ENCODE peak calls at places on chromosomes 11 and 22, in seven cellular contexts. M is spleen, D is hepatocyte, K is AG04450, I is body of pancreas, N is OCI-LY7, O is Peyer's patch. L is an unnamed sample.

GRCh38 chr22:44988671-44989070 is 21.1 kb downstream of the PHF21B start:
- DNase-seq in M (no peak), D (no peak), K (no peak), I (no peak), N (no peak), O (no peak), L (no peak)

GRCh38 chr11:118628861-118629549 is 21.6 kb downstream of the PHLDB1 start:
- DNase-seq in M (no peak), D (no peak), K (no peak), I (no peak), N (no peak), O (no peak), L (no peak)

GRCh38 chr11:129817282-129818051 is 1.8 kb downstream of the TMEM45B start:
- DNase-seq in M (no peak), D (peak; percentile 54), K (no peak), I (no peak), N (no peak), O (no peak), L (no peak)

GRCh38 chr11:26335903-26336302 is 4.0 kb downstream of the ANO3 start:
- DNase-seq in M (no peak), D (no peak), K (no peak), I (no peak), N (no peak), O (no peak), L (no peak)

GRCh38 chr11:7490054-7490453 is 4.7 kb downstream of the OLFML1 start:
- DNase-seq in M (no peak), D (no peak), K (no peak), I (no peak), N (no peak), O (no peak), L (no peak)

GRCh38 chr11:124740277-124740882 is 638 bp downstream of the NRGN start:
- DNase-seq in M (peak; percentile 87), D (no peak), K (no peak), I (no peak), N (peak; percentile 64), O (peak; percentile 71), L (no peak)

GRCh38 chr22:30892286-30892685 is 76.3 kb downstream of the MORC2 start:
- DNase-seq in M (peak; percentile 48), D (no peak), K (no peak), I (peak; percentile 8), N (no peak), O (peak; percentile 29), L (no peak)

GRCh38 chr11:122954455-122954854 is 27.2 kb downstream of the BSX start:
- DNase-seq in M (no peak), D (no peak), K (no peak), I (no peak), N (no peak), O (no peak), L (no peak)

GRCh38 chr11:96246718-96247540 is 96.1 kb downstream of the MAML2 start:
- DNase-seq in M (no peak), D (no peak), K (no peak), I (no peak), N (no peak), O (no peak), L (no peak)

GRCh38 chr11:1451781-1452470 is 34.7 kb downstream of the MOB2 start:
- DNase-seq in M (no peak), D (no peak), K (no peak), I (no peak), N (no peak), O (no peak), L (no peak)

GRCh38 chr11:1455032-1455762 is 31.4 kb downstream of the MOB2 start:
- DNase-seq in M (no peak), D (no peak), K (no peak), I (no peak), N (no peak), O (no peak), L (no peak)

GRCh38 chr11:1452744-1453143 is 33.8 kb downstream of the MOB2 start:
- DNase-seq in M (no peak), D (no peak), K (no peak), I (no peak), N (no peak), O (no peak), L (no peak)

GRCh38 chr11:1454576-1454975 is 32.0 kb downstream of the MOB2 start:
- DNase-seq in M (no peak), D (no peak), K (no peak), I (no peak), N (no peak), O (no peak), L (no peak)

DNA sequence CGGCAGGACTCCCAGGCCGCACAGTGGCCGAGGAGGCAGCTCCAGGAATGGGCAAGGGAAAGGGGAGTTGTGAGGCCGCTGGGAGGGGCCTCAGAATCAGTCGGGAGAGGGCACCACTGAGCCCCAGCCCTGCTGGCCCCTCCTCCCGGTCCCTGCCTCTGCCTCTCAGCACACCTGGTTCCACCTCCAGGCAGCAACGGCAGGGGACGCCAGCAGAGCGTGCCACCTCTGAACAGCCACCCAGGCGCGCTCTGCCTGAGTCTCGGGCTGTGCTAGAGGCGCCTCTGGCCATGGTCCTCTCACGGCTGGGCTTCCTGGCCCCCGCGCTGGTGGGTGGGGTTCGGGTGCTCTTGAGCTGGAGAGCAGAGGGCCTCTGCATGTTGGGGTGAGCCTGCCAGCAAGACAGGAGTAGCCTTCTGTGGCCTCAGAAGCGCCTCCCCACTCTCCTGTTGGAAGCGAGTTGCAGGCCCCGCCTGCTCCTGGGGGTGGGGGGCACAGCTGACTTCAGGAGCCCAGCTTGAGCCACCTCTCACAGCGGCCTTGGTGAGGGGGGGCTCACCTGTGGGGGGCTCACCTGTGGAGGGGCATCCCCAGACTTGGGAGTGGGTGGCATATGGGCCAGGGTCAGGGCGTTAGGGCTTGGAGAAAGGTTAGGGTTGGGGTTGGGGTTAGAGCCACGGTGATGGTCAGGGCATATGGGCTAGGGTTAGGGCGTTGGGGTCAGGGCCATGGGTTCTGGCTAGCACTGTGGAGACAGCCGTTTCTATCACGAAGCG is 32.8 kb downstream of the MOB2 start:
- DNase-seq in M (no peak), D (peak; percentile 47), K (no peak), I (no peak), N (peak; percentile 74), O (peak; percentile 72), L (no peak)
- TF ChIP-seq CTCF in M (no peak), D (peak; percentile 20), K (peak; percentile 8), I (peak; percentile 14), N (peak; percentile 76), O (peak; percentile 31), L (no peak)

DNA sequence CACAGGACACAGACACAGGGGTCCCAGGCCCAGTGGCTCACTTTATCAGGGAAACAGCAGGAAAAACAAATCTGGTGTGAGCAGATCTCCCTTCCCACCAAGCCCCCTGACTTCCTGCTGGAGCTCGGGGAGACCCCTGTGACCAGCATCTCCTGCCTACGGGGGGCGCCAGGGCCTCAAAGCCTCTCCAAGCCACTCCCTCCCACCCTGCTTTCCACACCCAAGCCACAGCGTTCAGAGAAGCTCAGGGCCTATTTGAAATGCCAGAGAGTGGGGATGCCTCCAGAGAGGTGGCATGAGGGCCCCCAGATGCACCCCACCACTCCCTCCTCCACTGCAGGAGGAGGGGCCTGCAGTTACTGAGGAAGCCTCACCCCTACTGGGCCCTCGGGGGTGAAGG is 5.7 kb upstream of the CDKN1C start:
- DNase-seq in M (no peak), D (no peak), K (no peak), I (no peak), N (no peak), O (no peak), L (no peak)
- H3K27ac ChIP-seq in M (peak overlapping the region; percentile 67), D (peak overlapping the region; percentile 69), K (peak overlapping the region; percentile 39), I (peak overlapping the region; percentile 57), N (no peak overlapping the region), O (no peak overlapping the region), L (peak overlapping the region; percentile 90)

GRCh38 chr11:61537326-61537725 is 28.8 kb downstream of the LRRC10B start:
- DNase-seq in M (no peak), D (no peak), K (no peak), I (no peak), N (no peak), O (no peak), L (no peak)
- H3K4me3 ChIP-seq in M (no peak overlapping the region), D (no peak overlapping the region), K (no peak overlapping the region), I (no peak overlapping the region), N (no peak overlapping the region), O (no peak overlapping the region), L (no peak overlapping the region)

GRCh38 chr11:48182860-48183526 is 33.6 kb upstream of the OR4B1 start:
- DNase-seq in M (no peak), D (no peak), K (no peak), I (no peak), N (no peak), O (no peak), L (no peak)

DNA sequence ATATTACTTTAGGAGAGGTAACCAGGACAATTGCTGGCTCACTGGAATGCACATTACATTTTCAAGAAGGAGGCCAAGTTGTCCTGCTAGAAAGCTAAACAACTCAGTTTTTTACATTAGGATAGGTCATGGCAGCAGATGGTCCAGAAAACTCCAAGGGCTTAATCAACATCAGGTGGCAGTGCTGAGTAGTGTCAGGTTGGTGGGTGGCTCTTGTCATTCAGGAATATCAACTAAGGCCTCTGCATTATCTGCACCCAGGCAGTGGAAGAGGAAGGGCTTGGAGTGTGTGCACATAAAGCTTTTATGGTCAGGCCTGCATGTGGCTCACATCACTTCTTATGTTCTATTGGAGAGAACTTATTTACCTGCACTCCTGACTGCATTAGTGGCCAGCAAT is 32.2 kb upstream of the OR4B1 start:
- DNase-seq in M (no peak), D (no peak), K (no peak), I (no peak), N (no peak), O (no peak), L (no peak)
- TF ChIP-seq CTCF in M (no peak), D (no peak), K (no peak), I (no peak), N (peak; percentile 26), O (no peak), L (no peak)

GRCh38 chr22:50248192-50249084 is 2.6 kb downstream of the HDAC10 start:
- DNase-seq in M (no peak), D (no peak), K (no peak), I (no peak), N (no peak), O (no peak), L (no peak)
- H3K27ac ChIP-seq in M (no peak overlapping the region), D (no peak overlapping the region), K (peak overlapping the region; percentile 21), I (no peak overlapping the region), N (no peak overlapping the region), O (peak overlapping the region; percentile 11), L (no peak overlapping the region)

GRCh38 chr11:117222991-117223740 is 8.7 kb downstream of the PCSK7 start:
- DNase-seq in M (no peak), D (no peak), K (no peak), I (no peak), N (no peak), O (peak; percentile 34), L (no peak)

GRCh38 chr11:117219995-117220394 is 11.9 kb downstream of the PCSK7 start:
- DNase-seq in M (no peak), D (no peak), K (no peak), I (no peak), N (no peak), O (no peak), L (no peak)

GRCh38 chr11:117220568-117220967 is 11.3 kb downstream of the PCSK7 start:
- DNase-seq in M (no peak), D (no peak), K (no peak), I (no peak), N (no peak), O (no peak), L (peak; percentile 51)

GRCh38 chr11:117220999-117221774 is 10.7 kb downstream of the PCSK7 start:
- DNase-seq in M (no peak), D (no peak), K (no peak), I (no peak), N (no peak), O (peak; percentile 36), L (no peak)

GRCh38 chr11:117221775-117222517 is 9.9 kb downstream of the PCSK7 start:
- DNase-seq in M (no peak), D (no peak), K (no peak), I (peak; percentile 54), N (no peak), O (peak; percentile 58), L (peak; percentile 75)
- H3K4me3 ChIP-seq in M (no peak overlapping the region), D (no peak overlapping the region), K (no peak overlapping the region), I (no peak overlapping the region), N (no peak overlapping the region), O (no peak overlapping the region), L (no peak overlapping the region)